ENCODE peak calls at places on chromosomes 12 and 14, in four cellular contexts. One of them, this sample, is unnamed.
A peak's percentile ranks its signal among the peaks of the same experiment; 100 is the strongest.

GRCh38 chr12:14846042-14846587 is 2.8 kb upstream of the ART4 start:
- DNase-seq in GM12878: no peak
- DNase-seq in SK-N-SH: no peak
- DNase-seq in K562: no peak
- DNase-seq in this sample: no peak

GRCh38 chr12:15796493-15797141 is 7.4 kb upstream of the EPS8 start:
- DNase-seq in GM12878: no peak
- DNase-seq in SK-N-SH: no peak
- DNase-seq in K562: no peak
- DNase-seq in this sample: peak; percentile 37

GRCh38 chr12:31234053-31234835 is 91.7 kb downstream of the SINHCAF start:
- DNase-seq in GM12878: no peak
- DNase-seq in SK-N-SH: no peak
- DNase-seq in K562: no peak
- DNase-seq in this sample: no peak

GRCh38 chr14:103292426-103293374 is 41.3 kb upstream of the EIF5 start:
- DNase-seq in GM12878: peak; percentile 52
- DNase-seq in SK-N-SH: peak; percentile 88
- DNase-seq in K562: peak; percentile 70
- DNase-seq in this sample: peak; percentile 44

GRCh38 chr14:22474730-22475351 is 114.2 kb downstream of the DAD1 start:
- DNase-seq in GM12878: no peak
- DNase-seq in SK-N-SH: no peak
- DNase-seq in K562: no peak
- DNase-seq in this sample: no peak

GRCh38 chr12:124236651-124237050 is 58.2 kb upstream of the RFLNA start:
- DNase-seq in GM12878: no peak
- DNase-seq in SK-N-SH: no peak
- DNase-seq in K562: no peak
- DNase-seq in this sample: no peak

GRCh38 chr14:101225116-101225728 is 321.7 kb upstream of the RTL1 start:
- DNase-seq in GM12878: no peak
- DNase-seq in SK-N-SH: no peak
- DNase-seq in K562: peak; percentile 45
- DNase-seq in this sample: no peak

GRCh38 chr12:67667276-67668073 is 18.9 kb downstream of the DYRK2 start:
- DNase-seq in GM12878: no peak
- DNase-seq in SK-N-SH: no peak
- DNase-seq in K562: no peak
- DNase-seq in this sample: no peak

GRCh38 chr12:82527165-82527780 is 159.4 kb upstream of the TMTC2 start:
- DNase-seq in GM12878: no peak
- DNase-seq in SK-N-SH: peak; percentile 26
- DNase-seq in K562: peak; percentile 17
- DNase-seq in this sample: peak; percentile 46

GRCh38 chr12:26696048-26696612 is 136.9 kb downstream of the ITPR2 start:
- DNase-seq in GM12878: no peak
- DNase-seq in SK-N-SH: no peak
- DNase-seq in K562: no peak
- DNase-seq in this sample: no peak

GRCh38 chr12:33222357-33222756 is 217.3 kb downstream of the SYT10 start:
- DNase-seq in GM12878: no peak
- DNase-seq in SK-N-SH: no peak
- DNase-seq in K562: no peak
- DNase-seq in this sample: no peak

GRCh38 chr12:49304161-49304560 is 9.2 kb downstream of the PRPH start:
- DNase-seq in GM12878: no peak
- DNase-seq in SK-N-SH: peak; percentile 59
- DNase-seq in K562: no peak
- DNase-seq in this sample: no peak

GRCh38 chr14:77203611-77204456 is 22.2 kb downstream of the TMEM63C start:
- DNase-seq in GM12878: no peak
- DNase-seq in SK-N-SH: peak; percentile 70
- DNase-seq in K562: no peak
- DNase-seq in this sample: no peak

GRCh38 chr14:49880267-49881064 is 12.4 kb upstream of the ARF6 start:
- DNase-seq in GM12878: no peak
- DNase-seq in SK-N-SH: no peak
- DNase-seq in K562: no peak
- DNase-seq in this sample: no peak

GRCh38 chr12:118033902-118034301 is 17.4 kb downstream of the RFC5 start:
- DNase-seq in GM12878: no peak
- DNase-seq in SK-N-SH: no peak
- DNase-seq in K562: no peak
- DNase-seq in this sample: no peak

GRCh38 chr14:96811265-96811664 is 14.1 kb downstream of the VRK1 start:
- DNase-seq in GM12878: no peak
- DNase-seq in SK-N-SH: no peak
- DNase-seq in K562: no peak
- DNase-seq in this sample: no peak

GRCh38 chr14:33676135-33676566 is 274.7 kb downstream of the EGLN3 start:
- DNase-seq in GM12878: no peak
- DNase-seq in SK-N-SH: peak; percentile 24
- DNase-seq in K562: peak; percentile 48
- DNase-seq in this sample: peak; percentile 60

GRCh38 chr12:131053567-131053966 is 99.9 kb downstream of the ADGRD1 start:
- DNase-seq in GM12878: no peak
- DNase-seq in SK-N-SH: no peak
- DNase-seq in K562: no peak
- DNase-seq in this sample: no peak

GRCh38 chr12:124964836-124965462 is 24.0 kb downstream of the DHX37 start:
- DNase-seq in GM12878: no peak
- DNase-seq in SK-N-SH: no peak
- DNase-seq in K562: no peak
- DNase-seq in this sample: no peak

GRCh38 chr14:77040995-77041744 is 12.7 kb upstream of the IRF2BPL start:
- DNase-seq in GM12878: no peak
- DNase-seq in SK-N-SH: no peak
- DNase-seq in K562: no peak
- DNase-seq in this sample: no peak

GRCh38 chr12:26493656-26494055 is 298.3 kb downstream of the SSPN start:
- DNase-seq in GM12878: no peak
- DNase-seq in SK-N-SH: no peak
- DNase-seq in K562: no peak
- DNase-seq in this sample: no peak

GRCh38 chr12:55702861-55703260 is 4.8 kb downstream of the ITGA7 start:
- DNase-seq in GM12878: no peak
- DNase-seq in SK-N-SH: no peak
- DNase-seq in K562: no peak
- DNase-seq in this sample: no peak

GRCh38 chr12:24416423-24417109 is 467.1 kb upstream of the SOX5 start:
- DNase-seq in GM12878: no peak
- DNase-seq in SK-N-SH: no peak
- DNase-seq in K562: no peak
- DNase-seq in this sample: no peak

GRCh38 chr12:171743-172705 is 41.9 kb downstream of the SLC6A12 start:
- DNase-seq in GM12878: no peak
- DNase-seq in SK-N-SH: peak; percentile 66
- DNase-seq in K562: peak; percentile 50
- DNase-seq in this sample: no peak

GRCh38 chr12:16606201-16606849 is 363 bp upstream of the LMO3 start:
- DNase-seq in GM12878: no peak
- DNase-seq in SK-N-SH: peak; percentile 29
- DNase-seq in K562: no peak
- DNase-seq in this sample: no peak

GRCh38 chr12:18753481-18754117 is 15.7 kb downstream of the CAPZA3 start:
- DNase-seq in GM12878: no peak
- DNase-seq in SK-N-SH: no peak
- DNase-seq in K562: no peak
- DNase-seq in this sample: no peak

GRCh38 chr12:26845057-26845666 is 12.2 kb upstream of the ITPR2 start:
- DNase-seq in GM12878: no peak
- DNase-seq in SK-N-SH: peak; percentile 50
- DNase-seq in K562: no peak
- DNase-seq in this sample: peak; percentile 51

GRCh38 chr14:96351986-96352385 is 11.2 kb downstream of the ATG2B start:
- DNase-seq in GM12878: no peak
- DNase-seq in SK-N-SH: no peak
- DNase-seq in K562: no peak
- DNase-seq in this sample: no peak

GRCh38 chr12:125650587-125650986 is 585.4 kb downstream of the AACS start:
- DNase-seq in GM12878: no peak
- DNase-seq in SK-N-SH: no peak
- DNase-seq in K562: no peak
- DNase-seq in this sample: no peak

GRCh38 chr14:74604896-74605295 is 7.1 kb downstream of the LTBP2 start:
- DNase-seq in GM12878: no peak
- DNase-seq in SK-N-SH: peak; percentile 56
- DNase-seq in K562: no peak
- DNase-seq in this sample: no peak

GRCh38 chr14:53032161-53032803 is 81.4 kb upstream of the FERMT2 start:
- DNase-seq in GM12878: no peak
- DNase-seq in SK-N-SH: no peak
- DNase-seq in K562: no peak
- DNase-seq in this sample: peak; percentile 69

GRCh38 chr14:22433059-22433458 is 156.0 kb downstream of the DAD1 start:
- DNase-seq in GM12878: no peak
- DNase-seq in SK-N-SH: no peak
- DNase-seq in K562: no peak
- DNase-seq in this sample: no peak

GRCh38 chr14:20679907-20680306 is 4.5 kb upstream of the RNASE4 start:
- DNase-seq in GM12878: no peak
- DNase-seq in SK-N-SH: peak; percentile 29
- DNase-seq in K562: peak; percentile 64
- DNase-seq in this sample: peak; percentile 76

GRCh38 chr12:103806807-103807206 is 34.2 kb downstream of the NT5DC3 start:
- DNase-seq in GM12878: no peak
- DNase-seq in SK-N-SH: no peak
- DNase-seq in K562: peak; percentile 20
- DNase-seq in this sample: no peak

GRCh38 chr12:107027304-107028053 is 40.5 kb upstream of the MTERF2 start:
- DNase-seq in GM12878: no peak
- DNase-seq in SK-N-SH: peak; percentile 52
- DNase-seq in K562: no peak
- DNase-seq in this sample: peak; percentile 66

DNA sequence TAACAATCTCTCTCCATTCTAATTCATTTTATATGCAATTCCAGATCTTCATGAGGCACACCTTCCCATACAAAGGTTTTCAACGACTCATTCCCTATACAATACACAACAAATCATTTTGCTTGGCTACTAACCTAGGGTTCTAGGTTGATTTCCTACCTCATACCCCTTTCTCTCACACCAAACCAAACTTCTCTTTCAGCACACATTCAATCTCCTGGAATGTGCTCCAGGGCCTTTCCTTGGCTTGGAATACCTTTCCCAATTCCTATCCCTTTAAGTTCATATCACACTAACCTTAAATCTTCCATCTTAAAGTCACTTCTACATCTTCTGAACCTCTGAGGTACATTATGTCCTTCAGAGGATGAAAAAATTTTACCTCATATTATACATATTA is 38.7 kb upstream of the MTERF2 start:
- DNase-seq in GM12878: no peak
- DNase-seq in SK-N-SH: no peak
- DNase-seq in K562: no peak
- DNase-seq in this sample: no peak
- TF ChIP-seq NFIC in GM12878: no peak
- TF ChIP-seq NFIC in SK-N-SH: no peak
- TF ChIP-seq NFIC in K562: no peak
- TF ChIP-seq NFIC in this sample: no peak

GRCh38 chr12:115012861-115013667 is 329.1 kb upstream of the TBX3 start:
- DNase-seq in GM12878: no peak
- DNase-seq in SK-N-SH: peak; percentile 81
- DNase-seq in K562: no peak
- DNase-seq in this sample: no peak
- TF ChIP-seq NFIC in GM12878: no peak
- TF ChIP-seq NFIC in SK-N-SH: no peak
- TF ChIP-seq NFIC in K562: no peak
- TF ChIP-seq NFIC in this sample: no peak

GRCh38 chr12:106956048-106956935 is 585 bp downstream of the TMEM263 start:
- DNase-seq in GM12878: peak; percentile 15
- DNase-seq in SK-N-SH: peak; percentile 86
- DNase-seq in K562: peak; percentile 67
- DNase-seq in this sample: peak; percentile 87

GRCh38 chr12:106954462-106955376 is 988 bp upstream of the TMEM263 start:
- DNase-seq in GM12878: no peak
- DNase-seq in SK-N-SH: peak; percentile 58
- DNase-seq in K562: peak; percentile 50
- DNase-seq in this sample: no peak

GRCh38 chr12:106957617-106958016 is 1.9 kb downstream of the TMEM263 start:
- DNase-seq in GM12878: no peak
- DNase-seq in SK-N-SH: no peak
- DNase-seq in K562: no peak
- DNase-seq in this sample: no peak

GRCh38 chr12:106953352-106954260 is 2.1 kb upstream of the TMEM263 start:
- DNase-seq in GM12878: no peak
- DNase-seq in SK-N-SH: no peak
- DNase-seq in K562: no peak
- DNase-seq in this sample: no peak

DNA sequence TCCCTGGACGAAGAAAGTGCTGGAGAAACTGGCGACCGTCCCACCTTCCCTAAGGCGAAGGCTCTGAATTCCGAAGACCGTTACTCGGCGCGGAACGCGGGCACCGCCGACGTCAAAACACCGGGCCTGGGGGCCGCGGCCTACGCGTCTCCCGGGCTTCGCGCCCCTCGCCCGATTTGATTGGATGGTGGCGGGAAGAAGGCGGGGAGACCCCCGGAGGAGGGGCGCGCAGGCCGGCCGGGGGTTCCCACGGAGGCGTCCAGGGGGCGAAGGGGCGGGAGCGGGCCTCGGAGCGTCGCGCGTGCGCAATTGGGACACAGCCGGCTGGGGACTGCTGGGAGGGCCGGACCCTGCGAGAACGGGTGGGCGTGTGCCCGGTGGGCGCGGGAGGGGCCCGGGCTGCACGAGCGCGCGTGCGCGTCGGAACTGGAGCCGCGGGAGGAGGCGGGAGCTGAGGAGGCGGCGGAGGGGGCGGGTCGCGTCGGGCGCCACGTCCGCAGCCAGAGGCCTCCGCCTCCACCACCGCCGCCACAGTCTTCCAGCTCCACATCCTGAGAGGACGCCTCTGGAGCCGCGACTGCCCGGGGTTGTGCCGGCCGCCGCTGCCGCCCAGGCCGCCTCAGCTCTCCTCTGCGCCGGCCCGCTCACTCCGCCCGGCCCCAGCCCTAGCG is at the start of gene TMEM263:
- DNase-seq in GM12878: peak; percentile 83
- DNase-seq in SK-N-SH: peak; percentile 100
- DNase-seq in K562: peak; percentile 98
- DNase-seq in this sample: peak; percentile 91
- TF ChIP-seq NFIC in GM12878: no peak
- TF ChIP-seq NFIC in SK-N-SH: no peak
- TF ChIP-seq NFIC in K562: peak; percentile 61
- TF ChIP-seq NFIC in this sample: no peak

GRCh38 chr14:71474866-71475265 is 457.4 kb upstream of the RGS6 start:
- DNase-seq in GM12878: no peak
- DNase-seq in SK-N-SH: no peak
- DNase-seq in K562: no peak
- DNase-seq in this sample: no peak
- TF ChIP-seq NFIC in GM12878: no peak
- TF ChIP-seq NFIC in SK-N-SH: no peak
- TF ChIP-seq NFIC in K562: no peak
- TF ChIP-seq NFIC in this sample: no peak